ENCODE peak calls at places on chromosomes 1 and 21, in nine cellular contexts. T is HTR-8/SVneo; E is IMR-90; Q is dermis blood vessel endothelial cell; N is NCI-H1092; J is CD8-positive, alpha-beta memory T cell; V is HFF-Myc; K is CD4-positive, CD25-positive, alpha-beta regulatory T cell; S is GM12864. O is an unnamed sample.

GRCh38 chr1:119361611-119362010 is 7.0 kb upstream of the HAO2 start:
- DNase-seq in T (no peak), E (no peak), Q (no peak), N (no peak), J (no peak), V (no peak), K (no peak), S (no peak), O (no peak)

GRCh38 chr1:246726255-246726679 is 2.1 kb downstream of the SCCPDH start:
- DNase-seq in T (no peak), E (no peak), Q (no peak), N (no peak), J (no peak), V (no peak), K (no peak), S (no peak), O (no peak)

GRCh38 chr1:32060914-32061313 is 11.8 kb upstream of the TMEM39B start:
- DNase-seq in T (no peak), E (no peak), Q (no peak), N (no peak), J (no peak), V (no peak), K (no peak), S (no peak), O (no peak)

GRCh38 chr1:109828756-109829505 is 65.2 kb upstream of the EPS8L3 start:
- DNase-seq in T (no peak), E (peak), Q (no peak), N (no peak), J (no peak), V (no peak), K (no peak), S (no peak), O (no peak)

GRCh38 chr1:228410015-228410414 is 3.4 kb upstream of the TRIM11 start:
- DNase-seq in T (no peak), E (peak), Q (no peak), N (no peak), J (no peak), V (no peak), K (no peak), S (no peak), O (no peak)

GRCh38 chr1:217134857-217135568 is 411.8 kb upstream of the ESRRG start:
- DNase-seq in T (peak), E (peak), Q (peak), N (peak), J (no peak), V (no peak), K (no peak), S (no peak), O (no peak)

GRCh38 chr1:183166439-183166838 is 19.6 kb upstream of the LAMC2 start:
- DNase-seq in T (no peak), E (no peak), Q (no peak), N (no peak), J (no peak), V (no peak), K (no peak), S (no peak), O (no peak)

GRCh38 chr21:37557261-37557950 is 190.8 kb downstream of the DYRK1A start:
- DNase-seq in T (no peak), E (no peak), Q (no peak), N (no peak), J (no peak), V (no peak), K (no peak), S (peak), O (no peak)

O was measured in dermis microvascular lymphatic vessel endothelial cell.